ENCODE peak calls at places on chromosomes 3 and 15, in four cellular contexts. One of them, this sample, is unnamed.
A peak's percentile ranks its signal among the peaks of the same experiment; 100 is the strongest.

GRCh38 chr3:153052096-153052460 is 109.9 kb upstream of the RAP2B start:
- DNase-seq in NCI-H2171 treated with DMSO at 0.1 percent for 48 hours: no peak
- DNase-seq in NCI-H1436: no peak
- DNase-seq in NCI-H2029 treated with DMSO at 0.1 percent for 48 hours: no peak
- DNase-seq in this sample: no peak

GRCh38 chr15:89114974-89115373 is 26.7 kb downstream of the ABHD2 start:
- DNase-seq in NCI-H2171 treated with DMSO at 0.1 percent for 48 hours: peak; percentile 51
- DNase-seq in NCI-H1436: peak; percentile 39
- DNase-seq in NCI-H2029 treated with DMSO at 0.1 percent for 48 hours: peak; percentile 40
- DNase-seq in this sample: no peak

GRCh38 chr3:106533761-106534160 is 664.9 kb upstream of the CBLB start:
- DNase-seq in NCI-H2171 treated with DMSO at 0.1 percent for 48 hours: no peak
- DNase-seq in NCI-H1436: no peak
- DNase-seq in NCI-H2029 treated with DMSO at 0.1 percent for 48 hours: no peak
- DNase-seq in this sample: no peak

GRCh38 chr3:197421021-197421420 is 122.6 kb upstream of the DLG1 start:
- DNase-seq in NCI-H2171 treated with DMSO at 0.1 percent for 48 hours: no peak
- DNase-seq in NCI-H1436: no peak
- DNase-seq in NCI-H2029 treated with DMSO at 0.1 percent for 48 hours: no peak
- DNase-seq in this sample: no peak

GRCh38 chr3:71461098-71461497 is 122.4 kb downstream of the FOXP1 start:
- DNase-seq in NCI-H2171 treated with DMSO at 0.1 percent for 48 hours: no peak
- DNase-seq in NCI-H1436: no peak
- DNase-seq in NCI-H2029 treated with DMSO at 0.1 percent for 48 hours: no peak
- DNase-seq in this sample: no peak

GRCh38 chr15:48636511-48636910 is 9.0 kb downstream of the FBN1 start:
- DNase-seq in NCI-H2171 treated with DMSO at 0.1 percent for 48 hours: no peak
- DNase-seq in NCI-H1436: no peak
- DNase-seq in NCI-H2029 treated with DMSO at 0.1 percent for 48 hours: no peak
- DNase-seq in this sample: no peak

GRCh38 chr15:62344806-62345539 is 179.9 kb upstream of the C2CD4B start:
- DNase-seq in NCI-H2171 treated with DMSO at 0.1 percent for 48 hours: peak; percentile 44
- DNase-seq in NCI-H1436: peak; percentile 2
- DNase-seq in NCI-H2029 treated with DMSO at 0.1 percent for 48 hours: peak; percentile 6
- DNase-seq in this sample: peak; percentile 62

GRCh38 chr15:90807074-90807646 is 61.2 kb upstream of the FURIN start:
- DNase-seq in NCI-H2171 treated with DMSO at 0.1 percent for 48 hours: no peak
- DNase-seq in NCI-H1436: no peak
- DNase-seq in NCI-H2029 treated with DMSO at 0.1 percent for 48 hours: no peak
- DNase-seq in this sample: no peak

GRCh38 chr15:62894322-62895085 is 148.0 kb upstream of the TPM1 start:
- DNase-seq in NCI-H2171 treated with DMSO at 0.1 percent for 48 hours: no peak
- DNase-seq in NCI-H1436: no peak
- DNase-seq in NCI-H2029 treated with DMSO at 0.1 percent for 48 hours: no peak
- DNase-seq in this sample: no peak

GRCh38 chr3:42264399-42265058 is 1.5 kb downstream of the CCK start:
- DNase-seq in NCI-H2171 treated with DMSO at 0.1 percent for 48 hours: no peak
- DNase-seq in NCI-H1436: no peak
- DNase-seq in NCI-H2029 treated with DMSO at 0.1 percent for 48 hours: peak; percentile 17
- DNase-seq in this sample: no peak

GRCh38 chr15:43499635-43500034 is 6.7 kb upstream of the TP53BP1 start:
- DNase-seq in NCI-H2171 treated with DMSO at 0.1 percent for 48 hours: no peak
- DNase-seq in NCI-H1436: no peak
- DNase-seq in NCI-H2029 treated with DMSO at 0.1 percent for 48 hours: no peak
- DNase-seq in this sample: no peak

GRCh38 chr3:127196466-127197299 is 3.8 kb downstream of the PRR23E start:
- DNase-seq in NCI-H2171 treated with DMSO at 0.1 percent for 48 hours: no peak
- DNase-seq in NCI-H1436: no peak
- DNase-seq in NCI-H2029 treated with DMSO at 0.1 percent for 48 hours: no peak
- DNase-seq in this sample: no peak

GRCh38 chr3:171262431-171262830 is 197.8 kb downstream of the TNIK start:
- DNase-seq in NCI-H2171 treated with DMSO at 0.1 percent for 48 hours: no peak
- DNase-seq in NCI-H1436: no peak
- DNase-seq in NCI-H2029 treated with DMSO at 0.1 percent for 48 hours: no peak
- DNase-seq in this sample: no peak

GRCh38 chr3:171439996-171440395 is 20.2 kb downstream of the TNIK start:
- DNase-seq in NCI-H2171 treated with DMSO at 0.1 percent for 48 hours: no peak
- DNase-seq in NCI-H1436: no peak
- DNase-seq in NCI-H2029 treated with DMSO at 0.1 percent for 48 hours: no peak
- DNase-seq in this sample: no peak

GRCh38 chr15:93587046-93587445 is 498.0 kb upstream of the RGMA start:
- DNase-seq in NCI-H2171 treated with DMSO at 0.1 percent for 48 hours: peak; percentile 61
- DNase-seq in NCI-H1436: no peak
- DNase-seq in NCI-H2029 treated with DMSO at 0.1 percent for 48 hours: no peak
- DNase-seq in this sample: no peak

GRCh38 chr3:110562621-110563020 is 509.0 kb upstream of the NECTIN3 start:
- DNase-seq in NCI-H2171 treated with DMSO at 0.1 percent for 48 hours: no peak
- DNase-seq in NCI-H1436: no peak
- DNase-seq in NCI-H2029 treated with DMSO at 0.1 percent for 48 hours: no peak
- DNase-seq in this sample: no peak

GRCh38 chr15:22903961-22904534 is 65.6 kb downstream of the NIPA2 start:
- DNase-seq in NCI-H2171 treated with DMSO at 0.1 percent for 48 hours: peak; percentile 84
- DNase-seq in NCI-H1436: peak; percentile 12
- DNase-seq in NCI-H2029 treated with DMSO at 0.1 percent for 48 hours: peak; percentile 22
- DNase-seq in this sample: no peak

GRCh38 chr15:90201944-90202375 is 830 bp downstream of the SEMA4B start:
- DNase-seq in NCI-H2171 treated with DMSO at 0.1 percent for 48 hours: no peak
- DNase-seq in NCI-H1436: no peak
- DNase-seq in NCI-H2029 treated with DMSO at 0.1 percent for 48 hours: no peak
- DNase-seq in this sample: peak; percentile 38

GRCh38 chr3:101635954-101636798 is 40.8 kb downstream of the ZBTB11 start:
- DNase-seq in NCI-H2171 treated with DMSO at 0.1 percent for 48 hours: peak; percentile 26
- DNase-seq in NCI-H1436: peak; percentile 64
- DNase-seq in NCI-H2029 treated with DMSO at 0.1 percent for 48 hours: no peak
- DNase-seq in this sample: peak; percentile 70

GRCh38 chr3:197224034-197224444 is 74.4 kb downstream of the DLG1 start:
- DNase-seq in NCI-H2171 treated with DMSO at 0.1 percent for 48 hours: peak; percentile 64
- DNase-seq in NCI-H1436: peak; percentile 78
- DNase-seq in NCI-H2029 treated with DMSO at 0.1 percent for 48 hours: peak; percentile 61
- DNase-seq in this sample: peak; percentile 34

GRCh38 chr3:18302517-18302916 is 122.6 kb downstream of the SATB1 start:
- DNase-seq in NCI-H2171 treated with DMSO at 0.1 percent for 48 hours: peak; percentile 14
- DNase-seq in NCI-H1436: no peak
- DNase-seq in NCI-H2029 treated with DMSO at 0.1 percent for 48 hours: no peak
- DNase-seq in this sample: no peak

GRCh38 chr3:19022546-19022945 is 125.8 kb upstream of the KCNH8 start:
- DNase-seq in NCI-H2171 treated with DMSO at 0.1 percent for 48 hours: no peak
- DNase-seq in NCI-H1436: no peak
- DNase-seq in NCI-H2029 treated with DMSO at 0.1 percent for 48 hours: no peak
- DNase-seq in this sample: no peak

GRCh38 chr3:23640472-23641146 is 165.1 kb upstream of the UBE2E1 start:
- DNase-seq in NCI-H2171 treated with DMSO at 0.1 percent for 48 hours: no peak
- DNase-seq in NCI-H1436: no peak
- DNase-seq in NCI-H2029 treated with DMSO at 0.1 percent for 48 hours: no peak
- DNase-seq in this sample: no peak

GRCh38 chr15:80679167-80679804 is 15.8 kb upstream of the ABHD17C start:
- DNase-seq in NCI-H2171 treated with DMSO at 0.1 percent for 48 hours: no peak
- DNase-seq in NCI-H1436: no peak
- DNase-seq in NCI-H2029 treated with DMSO at 0.1 percent for 48 hours: no peak
- DNase-seq in this sample: no peak

GRCh38 chr3:4601926-4602325 is 108.8 kb downstream of the ITPR1 start:
- DNase-seq in NCI-H2171 treated with DMSO at 0.1 percent for 48 hours: no peak
- DNase-seq in NCI-H1436: no peak
- DNase-seq in NCI-H2029 treated with DMSO at 0.1 percent for 48 hours: no peak
- DNase-seq in this sample: no peak

GRCh38 chr15:31590609-31591008 is 264.0 kb downstream of the KLF13 start:
- DNase-seq in NCI-H2171 treated with DMSO at 0.1 percent for 48 hours: no peak
- DNase-seq in NCI-H1436: no peak
- DNase-seq in NCI-H2029 treated with DMSO at 0.1 percent for 48 hours: no peak
- DNase-seq in this sample: no peak

GRCh38 chr3:159416854-159417253 is 571.8 kb upstream of the IL12A start:
- DNase-seq in NCI-H2171 treated with DMSO at 0.1 percent for 48 hours: peak; percentile 43
- DNase-seq in NCI-H1436: no peak
- DNase-seq in NCI-H2029 treated with DMSO at 0.1 percent for 48 hours: no peak
- DNase-seq in this sample: peak; percentile 14

GRCh38 chr15:39741258-39741657 is 41.4 kb downstream of the FSIP1 start:
- DNase-seq in NCI-H2171 treated with DMSO at 0.1 percent for 48 hours: no peak
- DNase-seq in NCI-H1436: no peak
- DNase-seq in NCI-H2029 treated with DMSO at 0.1 percent for 48 hours: no peak
- DNase-seq in this sample: no peak

GRCh38 chr15:69524296-69524695 is 71.7 kb downstream of the RPLP1 start:
- DNase-seq in NCI-H2171 treated with DMSO at 0.1 percent for 48 hours: no peak
- DNase-seq in NCI-H1436: no peak
- DNase-seq in NCI-H2029 treated with DMSO at 0.1 percent for 48 hours: no peak
- DNase-seq in this sample: no peak

GRCh38 chr3:177610677-177611654 is 413.7 kb upstream of the TBL1XR1 start:
- DNase-seq in NCI-H2171 treated with DMSO at 0.1 percent for 48 hours: peak; percentile 75
- DNase-seq in NCI-H1436: peak; percentile 74
- DNase-seq in NCI-H2029 treated with DMSO at 0.1 percent for 48 hours: peak; percentile 20
- DNase-seq in this sample: no peak

GRCh38 chr3:175325440-175325839 is 466.3 kb downstream of the NAALADL2 start:
- DNase-seq in NCI-H2171 treated with DMSO at 0.1 percent for 48 hours: no peak
- DNase-seq in NCI-H1436: no peak
- DNase-seq in NCI-H2029 treated with DMSO at 0.1 percent for 48 hours: no peak
- DNase-seq in this sample: no peak

GRCh38 chr3:112778298-112779008 is 68.2 kb downstream of the CD200R1L start:
- DNase-seq in NCI-H2171 treated with DMSO at 0.1 percent for 48 hours: no peak
- DNase-seq in NCI-H1436: no peak
- DNase-seq in NCI-H2029 treated with DMSO at 0.1 percent for 48 hours: no peak
- DNase-seq in this sample: no peak

GRCh38 chr3:184236033-184236410 is 6.6 kb downstream of the VWA5B2 start:
- DNase-seq in NCI-H2171 treated with DMSO at 0.1 percent for 48 hours: no peak
- DNase-seq in NCI-H1436: no peak
- DNase-seq in NCI-H2029 treated with DMSO at 0.1 percent for 48 hours: no peak
- DNase-seq in this sample: no peak

GRCh38 chr15:57550640-57551039 is 41.1 kb upstream of the MYZAP start:
- DNase-seq in NCI-H2171 treated with DMSO at 0.1 percent for 48 hours: no peak
- DNase-seq in NCI-H1436: no peak
- DNase-seq in NCI-H2029 treated with DMSO at 0.1 percent for 48 hours: no peak
- DNase-seq in this sample: no peak

GRCh38 chr3:104519968-104520655 is 846.6 kb upstream of the ALCAM start:
- DNase-seq in NCI-H2171 treated with DMSO at 0.1 percent for 48 hours: no peak
- DNase-seq in NCI-H1436: no peak
- DNase-seq in NCI-H2029 treated with DMSO at 0.1 percent for 48 hours: no peak
- DNase-seq in this sample: no peak

GRCh38 chr15:37031198-37031597 is 69.2 kb downstream of the MEIS2 start:
- DNase-seq in NCI-H2171 treated with DMSO at 0.1 percent for 48 hours: no peak
- DNase-seq in NCI-H1436: no peak
- DNase-seq in NCI-H2029 treated with DMSO at 0.1 percent for 48 hours: no peak
- DNase-seq in this sample: no peak

GRCh38 chr3:111538687-111539086 is 3.3 kb upstream of the CD96 start:
- DNase-seq in NCI-H2171 treated with DMSO at 0.1 percent for 48 hours: no peak
- DNase-seq in NCI-H1436: no peak
- DNase-seq in NCI-H2029 treated with DMSO at 0.1 percent for 48 hours: no peak
- DNase-seq in this sample: no peak